ENCODE peak calls at places on chromosome 20, in four cellular contexts. D is WTC11, L is K562, Y is HepG2. S is an unnamed sample.

GRCh38 chr20:38278150-38278549 is 17.6 kb upstream of the KIAA1755 start:
- DNase-seq in D (no peak), L (no peak), Y (no peak), S (no peak)

GRCh38 chr20:25534845-25535244 is 50.5 kb downstream of the NINL start:
- DNase-seq in D (no peak), L (no peak), Y (no peak), S (no peak)

GRCh38 chr20:48656661-48657211 is 171.1 kb downstream of the PREX1 start:
- DNase-seq in D (peak; percentile 79), L (peak; percentile 61), Y (peak; percentile 66), S (peak; percentile 68)

GRCh38 chr20:5735845-5736530 is 14.2 kb upstream of the SHLD1 start:
- DNase-seq in D (no peak), L (no peak), Y (no peak), S (no peak)

GRCh38 chr20:1893721-1894470 is 1.3 kb upstream of the SIRPA start:
- DNase-seq in D (no peak), L (no peak), Y (peak; percentile 53), S (no peak)

GRCh38 chr20:46600286-46600752 is 49.9 kb upstream of the OCSTAMP start:
- DNase-seq in D (no peak), L (no peak), Y (no peak), S (no peak)

GRCh38 chr20:36439040-36439730 is 102.1 kb upstream of the MYL9 start:
- DNase-seq in D (peak; percentile 93), L (peak; percentile 82), Y (peak; percentile 59), S (peak; percentile 79)

GRCh38 chr20:50409495-50409894 is 100.7 kb upstream of the PTPN1 start:
- DNase-seq in D (no peak), L (no peak), Y (no peak), S (no peak)

GRCh38 chr20:24990810-24991252 is 1.7 kb downstream of the APMAP start:
- DNase-seq in D (no peak), L (no peak), Y (no peak), S (no peak)

GRCh38 chr20:38674178-38675133 is 49.8 kb upstream of the SLC32A1 start:
- DNase-seq in D (peak; percentile 83), L (peak; percentile 88), Y (no peak), S (peak; percentile 95)

GRCh38 chr20:17498181-17498580 is 33.0 kb downstream of the BFSP1 start:
- DNase-seq in D (no peak), L (no peak), Y (no peak), S (no peak)

GRCh38 chr20:17870063-17870740 is 98.4 kb downstream of the SNX5 start:
- DNase-seq in D (no peak), L (no peak), Y (no peak), S (no peak)

GRCh38 chr20:26216025-26216424 is 519.4 kb upstream of the ZNF337 start:
- DNase-seq in D (no peak), L (no peak), Y (no peak), S (no peak)

GRCh38 chr20:9483131-9483530 is 31.3 kb upstream of the LAMP5 start:
- DNase-seq in D (no peak), L (no peak), Y (no peak), S (no peak)

GRCh38 chr20:47258745-47259695 is 97.5 kb downstream of the ZMYND8 start:
- DNase-seq in D (no peak), L (no peak), Y (no peak), S (no peak)

GRCh38 chr20:34302312-34302722 is 838 bp downstream of the AHCY start:
- DNase-seq in D (no peak), L (peak; percentile 35), Y (peak; percentile 39), S (peak; percentile 12)
- TF ChIP-seq ELF4 in D (no peak), L (no peak), Y (no peak), S (no peak)

GRCh38 chr20:3616250-3616649 is 46.9 kb downstream of the GFRA4 start:
- DNase-seq in D (peak; percentile 42), L (no peak), Y (no peak), S (no peak)
- TF ChIP-seq ELF4 in D (no peak), L (no peak), Y (no peak), S (no peak)

DNA sequence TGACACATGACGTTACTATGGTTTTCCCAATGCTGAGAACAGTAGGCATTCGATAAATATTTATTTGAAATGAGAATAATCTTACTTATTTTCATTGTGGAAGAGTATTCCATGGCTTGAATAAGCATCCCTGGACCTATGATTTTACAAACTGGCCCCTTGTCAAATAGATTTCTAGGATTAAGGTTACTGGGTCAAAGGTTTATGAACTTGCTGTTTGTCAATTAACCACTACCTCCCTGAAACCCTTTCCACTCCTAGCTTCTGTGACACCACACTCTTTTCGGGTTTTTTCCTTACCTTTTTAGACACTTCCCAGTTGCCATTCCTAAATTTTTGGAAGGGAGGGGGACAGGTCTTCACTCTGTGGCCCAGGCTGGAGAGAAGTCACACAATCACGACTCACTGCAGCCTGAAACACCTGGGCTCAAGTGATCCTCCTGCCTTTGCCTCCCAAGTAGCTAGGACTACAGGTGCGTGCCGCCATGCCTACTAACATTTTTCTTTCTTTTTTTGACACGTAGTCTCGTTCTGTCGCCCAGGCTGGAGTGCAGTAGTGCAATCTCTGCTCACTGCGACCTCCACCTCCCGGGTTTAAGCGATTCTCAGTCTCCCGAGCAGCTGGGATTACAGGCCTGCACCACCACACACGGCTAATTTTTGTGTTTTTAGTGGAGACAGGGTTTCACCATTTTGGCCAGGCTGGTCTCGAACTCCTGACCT is 5.1 kb upstream of the SRSF6 start:
- DNase-seq in D (no peak), L (no peak), Y (no peak), S (no peak)
- TF ChIP-seq ELF4 in D (no peak), L (no peak), Y (no peak), S (no peak)

DNA sequence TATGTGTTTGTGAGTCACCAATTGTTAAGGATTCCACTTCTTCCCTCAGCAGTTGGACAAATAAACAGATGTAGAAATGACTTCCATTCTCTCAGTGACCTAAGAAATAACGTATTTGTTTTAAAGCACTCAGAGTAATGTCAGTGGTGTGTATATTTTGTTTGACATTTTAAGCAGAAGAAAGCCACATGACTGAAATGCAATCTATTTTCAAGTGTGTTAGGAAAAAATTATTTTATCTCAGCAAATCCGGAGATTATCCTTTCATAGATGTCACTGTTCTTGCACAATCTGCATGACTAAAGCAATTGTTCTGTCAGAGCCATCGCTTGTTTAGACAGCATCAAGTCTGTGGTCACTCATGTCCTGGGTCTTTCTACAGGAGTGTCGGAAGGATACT is 77.1 kb downstream of the JAG1 start:
- DNase-seq in D (no peak), L (no peak), Y (peak; percentile 91), S (no peak)
- TF ChIP-seq ELF4 in D (no peak), L (no peak), Y (no peak), S (no peak)

DNA sequence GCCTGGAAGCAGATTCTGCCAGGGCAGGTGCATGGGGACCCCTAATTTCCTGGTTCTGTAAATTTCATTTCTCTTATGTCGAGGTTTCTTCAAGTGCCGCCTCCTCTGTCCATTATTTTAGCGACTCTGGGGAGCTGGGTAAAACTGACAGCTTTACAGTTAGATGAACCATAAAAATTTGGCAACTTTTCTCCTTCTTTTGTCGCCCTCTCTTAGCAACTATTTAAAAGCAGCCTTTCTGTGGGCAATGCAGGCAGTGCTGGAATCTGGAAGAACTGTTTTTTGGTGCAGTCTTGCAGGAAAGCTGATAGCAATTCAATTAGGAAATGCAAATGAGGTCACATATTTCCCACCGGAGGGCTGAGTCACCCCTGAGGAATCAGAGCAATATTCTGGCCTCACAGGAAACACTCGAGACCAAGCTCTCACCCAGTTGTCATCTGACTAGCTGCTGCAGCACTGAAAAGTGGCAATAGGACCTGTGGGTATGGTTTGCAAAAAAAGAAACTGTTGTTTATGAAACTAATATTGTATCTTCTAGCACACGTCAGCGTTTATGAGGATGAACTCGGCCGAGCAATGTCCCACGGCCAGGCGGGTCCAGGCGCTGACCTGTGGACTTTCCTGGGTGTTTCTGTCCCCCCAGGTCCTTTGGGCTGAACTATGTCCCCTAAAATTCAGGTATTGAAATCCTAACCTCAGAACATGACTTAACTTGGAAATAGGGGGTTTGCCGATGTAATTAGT is 312.3 kb downstream of the TAF4 start:
- DNase-seq in D (no peak), L (no peak), Y (no peak), S (no peak)
- TF ChIP-seq ELF4 in D (no peak), L (no peak), Y (no peak), S (no peak)

GRCh38 chr20:237479-237878 is 10.4 kb downstream of the DEFB129 start:
- DNase-seq in D (no peak), L (peak; percentile 51), Y (no peak), S (no peak)
- TF ChIP-seq ELF4 in D (no peak), L (no peak), Y (no peak), S (no peak)

GRCh38 chr20:63317061-63317460 is 24.1 kb downstream of the COL20A1 start:
- DNase-seq in D (no peak), L (no peak), Y (no peak), S (no peak)

GRCh38 chr20:63317601-63318291 is 24.8 kb downstream of the COL20A1 start:
- DNase-seq in D (no peak), L (no peak), Y (no peak), S (no peak)

GRCh38 chr20:63319164-63320040 is 26.4 kb downstream of the COL20A1 start:
- DNase-seq in D (no peak), L (no peak), Y (no peak), S (no peak)

GRCh38 chr20:63320041-63320511 is 27.1 kb downstream of the COL20A1 start:
- DNase-seq in D (no peak), L (no peak), Y (no peak), S (no peak)

DNA sequence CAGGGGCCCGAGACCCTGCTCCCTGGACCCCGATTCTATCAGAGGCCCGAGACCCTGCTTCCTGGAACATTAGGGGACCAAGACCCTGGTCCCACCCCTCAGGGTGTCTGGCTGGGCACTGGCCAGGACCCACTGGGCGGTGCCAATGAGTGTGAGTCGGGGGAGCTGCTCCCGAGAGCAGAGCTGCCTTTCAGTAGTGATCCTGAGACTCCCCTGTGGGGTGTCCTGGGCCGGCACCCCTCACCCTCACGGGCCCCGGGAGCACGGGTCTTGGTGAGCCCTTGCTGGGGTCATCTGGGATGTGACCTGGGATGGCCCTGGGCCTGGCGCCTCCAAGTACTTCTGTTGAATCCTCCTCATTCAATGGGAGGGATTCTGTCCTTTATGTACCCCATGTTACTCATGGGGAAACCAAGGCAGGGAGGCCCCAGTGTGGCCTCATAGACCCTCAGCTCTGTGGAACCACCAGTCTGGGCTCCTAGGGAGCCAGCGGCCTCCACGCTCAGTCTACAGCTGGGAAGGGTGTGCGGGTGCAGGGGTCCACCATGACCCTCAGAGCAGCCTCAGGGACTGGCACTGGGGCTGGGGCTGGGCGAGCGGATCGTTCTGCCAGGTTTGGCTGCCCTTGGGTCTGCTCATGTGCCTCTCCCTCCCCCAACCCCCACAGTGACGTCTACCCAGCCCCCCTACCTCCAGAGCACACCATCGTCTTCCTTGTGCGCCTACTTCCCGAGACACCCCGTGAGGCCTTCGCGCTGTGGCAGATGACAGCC is 25.6 kb downstream of the COL20A1 start:
- DNase-seq in D (no peak), L (no peak), Y (no peak), S (no peak)
- TF ChIP-seq ELF4 in D (no peak), L (no peak), Y (no peak), S (no peak)

DNA sequence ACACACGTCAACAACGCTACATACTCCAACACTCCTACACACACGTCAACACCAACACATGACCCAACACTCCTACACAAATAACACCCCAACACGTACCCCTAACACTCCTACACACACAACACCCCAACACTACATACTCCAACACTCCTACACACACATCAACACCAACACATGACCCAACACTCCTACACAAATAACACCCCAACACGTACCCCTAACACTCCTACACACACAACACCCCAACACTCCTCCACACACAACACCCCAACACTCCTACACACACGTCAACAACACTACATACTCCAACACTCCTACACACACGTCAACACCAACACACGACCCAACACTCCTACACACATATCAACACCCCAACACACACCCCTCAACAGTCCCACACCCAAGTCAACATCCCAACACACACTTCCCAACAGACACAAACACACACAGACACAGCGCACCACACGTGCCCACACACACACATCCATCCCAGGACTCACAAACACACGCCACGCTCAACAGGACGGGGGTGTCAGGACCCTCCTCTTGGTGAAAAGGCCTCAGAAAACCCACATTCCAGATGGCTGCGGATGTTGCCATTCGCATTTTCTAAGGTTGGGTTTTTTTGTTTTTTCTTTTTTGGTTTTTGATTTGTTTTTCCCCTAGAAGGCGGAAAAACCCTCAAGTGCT is 40.4 kb upstream of the ZBP1 start:
- DNase-seq in D (no peak), L (no peak), Y (no peak), S (no peak)
- TF ChIP-seq ELF4 in D (no peak), L (no peak), Y (no peak), S (no peak)

S was measured in HEK293T.